ENCODE peak calls at places on chromosomes 2 and 18, in eight cellular contexts. L is brain microvascular endothelial cell, N is GDM1, T is T-helper 17 cell, V is psoas muscle, U is B cell, F is HTR-8/SVneo, B is skeletal muscle cell. Q is an unnamed sample.

GRCh38 chr18:21663615-21664014 is 41.0 kb downstream of the ABHD3 start:
- DNase-seq in N (no peak), T (no peak), V (peak), L (peak), F (no peak), B (peak), U (no peak), Q (no peak)

GRCh38 chr2:240165034-240165433 is 24.6 kb upstream of the OTOS start:
- DNase-seq in B (no peak), T (no peak), N (no peak), F (no peak), V (no peak), L (no peak), U (no peak), Q (no peak)

GRCh38 chr18:51890762-51891161 is 449.2 kb upstream of the DCC start:
- DNase-seq in L (no peak), T (no peak), U (no peak), V (no peak), B (no peak), F (no peak), N (no peak), Q (peak)

GRCh38 chr2:105487142-105488069 is 88.6 kb upstream of the FHL2 start:
- DNase-seq in U (no peak), N (no peak), B (peak), L (peak), V (peak), T (no peak), F (peak), Q (no peak)

GRCh38 chr2:30441023-30441422 is 6.0 kb upstream of the LCLAT1 start:
- DNase-seq in L (no peak), T (no peak), V (peak), F (no peak), B (no peak), U (no peak), N (no peak), Q (no peak)

GRCh38 chr2:19295998-19296502 is 62.4 kb downstream of the OSR1 start:
- DNase-seq in N (no peak), T (no peak), B (no peak), U (no peak), F (no peak), V (no peak), L (no peak), Q (no peak)

GRCh38 chr18:52822160-52822559 is 482.2 kb downstream of the DCC start:
- DNase-seq in U (no peak), F (no peak), T (no peak), N (no peak), L (no peak), V (no peak), B (no peak), Q (no peak)

GRCh38 chr2:133674433-133675331 is 106.4 kb upstream of the NCKAP5 start:
- DNase-seq in F (peak), B (peak), N (no peak), T (no peak), U (no peak), V (peak), L (peak), Q (peak)

GRCh38 chr2:215556979-215557378 is 121.1 kb upstream of the FN1 start:
- DNase-seq in N (no peak), U (no peak), L (no peak), F (no peak), T (no peak), V (no peak), B (no peak), Q (no peak)

GRCh38 chr2:58156780-58157179 is 84.3 kb downstream of the FANCL start:
- DNase-seq in U (no peak), B (no peak), T (no peak), L (no peak), N (no peak), F (no peak), V (no peak), Q (no peak)

GRCh38 chr18:75241705-75242104 is 31.1 kb downstream of the TSHZ1 start:
- DNase-seq in U (no peak), N (no peak), V (no peak), F (no peak), B (no peak), T (no peak), L (no peak), Q (no peak)

GRCh38 chr2:11370377-11371098 is 26.1 kb upstream of the ROCK2 start:
- DNase-seq in U (no peak), F (no peak), T (no peak), B (no peak), V (no peak), N (no peak), L (no peak), Q (peak)

GRCh38 chr2:45210466-45211195 is 201.4 kb upstream of the SIX2 start:
- DNase-seq in V (no peak), F (no peak), L (no peak), N (no peak), B (no peak), U (no peak), T (no peak), Q (no peak)

GRCh38 chr2:241009601-241010530 is 11.4 kb downstream of the SNED1 start:
- DNase-seq in F (peak), B (peak), U (no peak), V (peak), L (peak), N (no peak), T (peak), Q (no peak)